ENCODE peak calls at places on chromosomes 16 and 17, in nine cellular contexts. One of them, this sample, is unnamed.

GRCh38 chr17:6510321-6511023 is 45.9 kb downstream of the PITPNM3 start:
- DNase-seq in cardiac fibroblast: no peak
- DNase-seq in right cardiac atrium: no peak
- DNase-seq in effector CD4-positive, alpha-beta T cell: no peak
- DNase-seq in NCI-H82: no peak
- DNase-seq in activated CD4-positive, CD25-positive, alpha-beta regulatory T cell: no peak
- DNase-seq in activated naive CD8-positive, alpha-beta T cell treated with anti-CD3 and anti-CD28 coated beads, Interleukin-2, amount 50 U/mL, for 24 hours: no peak
- DNase-seq in pulmonary artery endothelial cell: no peak
- DNase-seq in activated gamma-delta T cell treated with anti-CD3 and anti-CD28 coated beads, Interleukin-2, amount 50 U/mL, for 16 hours: no peak
- DNase-seq in this sample: peak; percentile 26

GRCh38 chr17:71919181-71919580 is 201.6 kb upstream of the SOX9 start:
- DNase-seq in activated naive CD8-positive, alpha-beta T cell treated with anti-CD3 and anti-CD28 coated beads, Interleukin-2, amount 50 U/mL, for 24 hours: no peak
- DNase-seq in NCI-H82: no peak
- DNase-seq in right cardiac atrium: no peak
- DNase-seq in pulmonary artery endothelial cell: no peak
- DNase-seq in effector CD4-positive, alpha-beta T cell: no peak
- DNase-seq in activated CD4-positive, CD25-positive, alpha-beta regulatory T cell: no peak
- DNase-seq in activated gamma-delta T cell treated with anti-CD3 and anti-CD28 coated beads, Interleukin-2, amount 50 U/mL, for 16 hours: no peak
- DNase-seq in cardiac fibroblast: peak; percentile 20
- DNase-seq in this sample: no peak

GRCh38 chr17:36512641-36513040 is 22.0 kb downstream of the MYO19 start:
- DNase-seq in effector CD4-positive, alpha-beta T cell: no peak
- DNase-seq in activated CD4-positive, CD25-positive, alpha-beta regulatory T cell: no peak
- DNase-seq in cardiac fibroblast: no peak
- DNase-seq in NCI-H82: no peak
- DNase-seq in pulmonary artery endothelial cell: no peak
- DNase-seq in right cardiac atrium: no peak
- DNase-seq in activated gamma-delta T cell treated with anti-CD3 and anti-CD28 coated beads, Interleukin-2, amount 50 U/mL, for 16 hours: no peak
- DNase-seq in activated naive CD8-positive, alpha-beta T cell treated with anti-CD3 and anti-CD28 coated beads, Interleukin-2, amount 50 U/mL, for 24 hours: no peak
- DNase-seq in this sample: no peak

GRCh38 chr16:66933776-66934137 is 445 bp downstream of the CIAO2B start:
- DNase-seq in activated CD4-positive, CD25-positive, alpha-beta regulatory T cell: no peak
- DNase-seq in NCI-H82: no peak
- DNase-seq in pulmonary artery endothelial cell: no peak
- DNase-seq in right cardiac atrium: no peak
- DNase-seq in activated naive CD8-positive, alpha-beta T cell treated with anti-CD3 and anti-CD28 coated beads, Interleukin-2, amount 50 U/mL, for 24 hours: peak; percentile 59
- DNase-seq in activated gamma-delta T cell treated with anti-CD3 and anti-CD28 coated beads, Interleukin-2, amount 50 U/mL, for 16 hours: no peak
- DNase-seq in effector CD4-positive, alpha-beta T cell: no peak
- DNase-seq in cardiac fibroblast: no peak
- DNase-seq in this sample: no peak

GRCh38 chr16:79286646-79287423 is 313.7 kb downstream of the MAF start:
- DNase-seq in activated naive CD8-positive, alpha-beta T cell treated with anti-CD3 and anti-CD28 coated beads, Interleukin-2, amount 50 U/mL, for 24 hours: peak; percentile 20
- DNase-seq in effector CD4-positive, alpha-beta T cell: no peak
- DNase-seq in activated CD4-positive, CD25-positive, alpha-beta regulatory T cell: no peak
- DNase-seq in activated gamma-delta T cell treated with anti-CD3 and anti-CD28 coated beads, Interleukin-2, amount 50 U/mL, for 16 hours: no peak
- DNase-seq in cardiac fibroblast: no peak
- DNase-seq in pulmonary artery endothelial cell: no peak
- DNase-seq in NCI-H82: no peak
- DNase-seq in right cardiac atrium: peak; percentile 25
- DNase-seq in this sample: no peak

GRCh38 chr16:59540621-59541020 is 806.5 kb upstream of the GOT2 start:
- DNase-seq in NCI-H82: no peak
- DNase-seq in activated CD4-positive, CD25-positive, alpha-beta regulatory T cell: no peak
- DNase-seq in right cardiac atrium: no peak
- DNase-seq in activated naive CD8-positive, alpha-beta T cell treated with anti-CD3 and anti-CD28 coated beads, Interleukin-2, amount 50 U/mL, for 24 hours: no peak
- DNase-seq in pulmonary artery endothelial cell: no peak
- DNase-seq in activated gamma-delta T cell treated with anti-CD3 and anti-CD28 coated beads, Interleukin-2, amount 50 U/mL, for 16 hours: no peak
- DNase-seq in cardiac fibroblast: no peak
- DNase-seq in effector CD4-positive, alpha-beta T cell: no peak
- DNase-seq in this sample: peak; percentile 30

GRCh38 chr17:57915980-57916757 is 39.0 kb downstream of the CUEDC1 start:
- DNase-seq in NCI-H82: no peak
- DNase-seq in cardiac fibroblast: no peak
- DNase-seq in right cardiac atrium: no peak
- DNase-seq in activated naive CD8-positive, alpha-beta T cell treated with anti-CD3 and anti-CD28 coated beads, Interleukin-2, amount 50 U/mL, for 24 hours: no peak
- DNase-seq in activated CD4-positive, CD25-positive, alpha-beta regulatory T cell: no peak
- DNase-seq in effector CD4-positive, alpha-beta T cell: no peak
- DNase-seq in pulmonary artery endothelial cell: no peak
- DNase-seq in activated gamma-delta T cell treated with anti-CD3 and anti-CD28 coated beads, Interleukin-2, amount 50 U/mL, for 16 hours: no peak
- DNase-seq in this sample: no peak

GRCh38 chr17:40326014-40326831 is 17.2 kb downstream of the RARA start:
- DNase-seq in NCI-H82: no peak
- DNase-seq in right cardiac atrium: peak; percentile 26
- DNase-seq in pulmonary artery endothelial cell: no peak
- DNase-seq in effector CD4-positive, alpha-beta T cell: peak; percentile 57
- DNase-seq in cardiac fibroblast: no peak
- DNase-seq in activated CD4-positive, CD25-positive, alpha-beta regulatory T cell: peak; percentile 36
- DNase-seq in activated naive CD8-positive, alpha-beta T cell treated with anti-CD3 and anti-CD28 coated beads, Interleukin-2, amount 50 U/mL, for 24 hours: peak; percentile 56
- DNase-seq in activated gamma-delta T cell treated with anti-CD3 and anti-CD28 coated beads, Interleukin-2, amount 50 U/mL, for 16 hours: no peak
- DNase-seq in this sample: no peak

GRCh38 chr16:51523400-51523799 is 372.3 kb upstream of the SALL1 start:
- DNase-seq in NCI-H82: no peak
- DNase-seq in activated gamma-delta T cell treated with anti-CD3 and anti-CD28 coated beads, Interleukin-2, amount 50 U/mL, for 16 hours: no peak
- DNase-seq in cardiac fibroblast: peak; percentile 31
- DNase-seq in activated CD4-positive, CD25-positive, alpha-beta regulatory T cell: no peak
- DNase-seq in pulmonary artery endothelial cell: no peak
- DNase-seq in right cardiac atrium: no peak
- DNase-seq in effector CD4-positive, alpha-beta T cell: no peak
- DNase-seq in activated naive CD8-positive, alpha-beta T cell treated with anti-CD3 and anti-CD28 coated beads, Interleukin-2, amount 50 U/mL, for 24 hours: no peak
- DNase-seq in this sample: no peak

GRCh38 chr16:48354877-48355585 is 30.2 kb downstream of the SIAH1 start:
- DNase-seq in pulmonary artery endothelial cell: no peak
- DNase-seq in effector CD4-positive, alpha-beta T cell: no peak
- DNase-seq in activated CD4-positive, CD25-positive, alpha-beta regulatory T cell: no peak
- DNase-seq in activated gamma-delta T cell treated with anti-CD3 and anti-CD28 coated beads, Interleukin-2, amount 50 U/mL, for 16 hours: no peak
- DNase-seq in activated naive CD8-positive, alpha-beta T cell treated with anti-CD3 and anti-CD28 coated beads, Interleukin-2, amount 50 U/mL, for 24 hours: no peak
- DNase-seq in cardiac fibroblast: no peak
- DNase-seq in NCI-H82: peak; percentile 23
- DNase-seq in right cardiac atrium: no peak
- DNase-seq in this sample: no peak

GRCh38 chr17:28926366-28926765 is 23.5 kb upstream of the DHRS13 start:
- DNase-seq in right cardiac atrium: no peak
- DNase-seq in activated CD4-positive, CD25-positive, alpha-beta regulatory T cell: no peak
- DNase-seq in pulmonary artery endothelial cell: no peak
- DNase-seq in activated naive CD8-positive, alpha-beta T cell treated with anti-CD3 and anti-CD28 coated beads, Interleukin-2, amount 50 U/mL, for 24 hours: no peak
- DNase-seq in activated gamma-delta T cell treated with anti-CD3 and anti-CD28 coated beads, Interleukin-2, amount 50 U/mL, for 16 hours: no peak
- DNase-seq in NCI-H82: no peak
- DNase-seq in cardiac fibroblast: no peak
- DNase-seq in effector CD4-positive, alpha-beta T cell: no peak
- DNase-seq in this sample: no peak

GRCh38 chr17:2926019-2926650 is 129.9 kb downstream of the RAP1GAP2 start:
- DNase-seq in activated gamma-delta T cell treated with anti-CD3 and anti-CD28 coated beads, Interleukin-2, amount 50 U/mL, for 16 hours: no peak
- DNase-seq in effector CD4-positive, alpha-beta T cell: no peak
- DNase-seq in NCI-H82: no peak
- DNase-seq in right cardiac atrium: no peak
- DNase-seq in activated CD4-positive, CD25-positive, alpha-beta regulatory T cell: no peak
- DNase-seq in activated naive CD8-positive, alpha-beta T cell treated with anti-CD3 and anti-CD28 coated beads, Interleukin-2, amount 50 U/mL, for 24 hours: no peak
- DNase-seq in pulmonary artery endothelial cell: no peak
- DNase-seq in cardiac fibroblast: peak; percentile 22
- DNase-seq in this sample: no peak

GRCh38 chr17:32803544-32803943 is 73.4 kb downstream of the MYO1D start:
- DNase-seq in right cardiac atrium: no peak
- DNase-seq in cardiac fibroblast: peak; percentile 27
- DNase-seq in NCI-H82: no peak
- DNase-seq in activated gamma-delta T cell treated with anti-CD3 and anti-CD28 coated beads, Interleukin-2, amount 50 U/mL, for 16 hours: no peak
- DNase-seq in activated naive CD8-positive, alpha-beta T cell treated with anti-CD3 and anti-CD28 coated beads, Interleukin-2, amount 50 U/mL, for 24 hours: no peak
- DNase-seq in pulmonary artery endothelial cell: peak; percentile 83
- DNase-seq in effector CD4-positive, alpha-beta T cell: no peak
- DNase-seq in activated CD4-positive, CD25-positive, alpha-beta regulatory T cell: no peak
- DNase-seq in this sample: no peak

GRCh38 chr17:80782536-80783427 is 208.9 kb upstream of the CHMP6 start:
- DNase-seq in activated gamma-delta T cell treated with anti-CD3 and anti-CD28 coated beads, Interleukin-2, amount 50 U/mL, for 16 hours: peak; percentile 32
- DNase-seq in right cardiac atrium: no peak
- DNase-seq in NCI-H82: no peak
- DNase-seq in effector CD4-positive, alpha-beta T cell: no peak
- DNase-seq in pulmonary artery endothelial cell: no peak
- DNase-seq in activated naive CD8-positive, alpha-beta T cell treated with anti-CD3 and anti-CD28 coated beads, Interleukin-2, amount 50 U/mL, for 24 hours: peak; percentile 31
- DNase-seq in cardiac fibroblast: no peak
- DNase-seq in activated CD4-positive, CD25-positive, alpha-beta regulatory T cell: no peak
- DNase-seq in this sample: peak; percentile 48

GRCh38 chr17:83068641-83069570 is 10.5 kb upstream of the METRNL start:
- DNase-seq in pulmonary artery endothelial cell: no peak
- DNase-seq in effector CD4-positive, alpha-beta T cell: no peak
- DNase-seq in NCI-H82: no peak
- DNase-seq in activated naive CD8-positive, alpha-beta T cell treated with anti-CD3 and anti-CD28 coated beads, Interleukin-2, amount 50 U/mL, for 24 hours: no peak
- DNase-seq in activated gamma-delta T cell treated with anti-CD3 and anti-CD28 coated beads, Interleukin-2, amount 50 U/mL, for 16 hours: no peak
- DNase-seq in activated CD4-positive, CD25-positive, alpha-beta regulatory T cell: no peak
- DNase-seq in right cardiac atrium: peak; percentile 17
- DNase-seq in cardiac fibroblast: no peak
- DNase-seq in this sample: no peak

GRCh38 chr16:69823831-69824563 is 61.9 kb downstream of the WWP2 start:
- DNase-seq in pulmonary artery endothelial cell: no peak
- DNase-seq in activated naive CD8-positive, alpha-beta T cell treated with anti-CD3 and anti-CD28 coated beads, Interleukin-2, amount 50 U/mL, for 24 hours: no peak
- DNase-seq in activated gamma-delta T cell treated with anti-CD3 and anti-CD28 coated beads, Interleukin-2, amount 50 U/mL, for 16 hours: no peak
- DNase-seq in activated CD4-positive, CD25-positive, alpha-beta regulatory T cell: no peak
- DNase-seq in right cardiac atrium: peak; percentile 64
- DNase-seq in NCI-H82: no peak
- DNase-seq in cardiac fibroblast: peak; percentile 33
- DNase-seq in effector CD4-positive, alpha-beta T cell: no peak
- DNase-seq in this sample: no peak

GRCh38 chr17:7886227-7887037 is 2.2 kb upstream of the CHD3 start:
- DNase-seq in activated gamma-delta T cell treated with anti-CD3 and anti-CD28 coated beads, Interleukin-2, amount 50 U/mL, for 16 hours: peak; percentile 36
- DNase-seq in right cardiac atrium: peak; percentile 26
- DNase-seq in effector CD4-positive, alpha-beta T cell: peak; percentile 63
- DNase-seq in NCI-H82: peak; percentile 69
- DNase-seq in activated naive CD8-positive, alpha-beta T cell treated with anti-CD3 and anti-CD28 coated beads, Interleukin-2, amount 50 U/mL, for 24 hours: peak; percentile 69
- DNase-seq in pulmonary artery endothelial cell: no peak
- DNase-seq in activated CD4-positive, CD25-positive, alpha-beta regulatory T cell: no peak
- DNase-seq in cardiac fibroblast: peak; percentile 28
- DNase-seq in this sample: peak; percentile 21